ENCODE peak calls at places on chromosomes 5 and 9, in ten cellular contexts. T is A549; L is CD8-positive, alpha-beta T cell; P is lower lobe of right lung; D is pancreas; U is PC-3; J is tibial artery; W is BE2C; Q is cardiac muscle cell; V is astrocyte. A is an unnamed sample. For H3K4me1, the result is how much of the 10 kb centered on the place peaks cover.

GRCh38 chr5:173094012-173094661 is 38.0 kb downstream of the CREBRF start:
- DNase-seq in T (no peak), L (no peak), P (no peak), D (no peak), U (peak), J (no peak), W (no peak), Q (peak), V (peak), A (no peak)

GRCh38 chr5:65481635-65482271 is at the start of gene ADAMTS6:
- DNase-seq in T (peak), L (peak), P (peak), D (peak), U (peak), J (peak), W (peak), Q (peak), V (peak), A (peak)

GRCh38 chr5:103667068-103667467 is 104.5 kb upstream of the NUDT12 start:
- DNase-seq in T (peak), L (no peak), P (no peak), D (no peak), U (peak), J (no peak), W (no peak), Q (peak), V (peak), A (no peak)

GRCh38 chr9:87500491-87500890 is 2.8 kb downstream of the DAPK1 start:
- DNase-seq in T (no peak), L (no peak), P (no peak), D (no peak), U (no peak), J (no peak), W (no peak), Q (no peak), V (no peak), A (no peak)

GRCh38 chr9:91884746-91885687 is 65.0 kb downstream of the ROR2 start:
- DNase-seq in T (no peak), L (no peak), P (no peak), D (no peak), U (no peak), J (no peak), W (no peak), Q (peak), V (peak), A (peak)

GRCh38 chr5:24381861-24382460 is 262.8 kb downstream of the CDH10 start:
- DNase-seq in T (no peak), L (no peak), P (no peak), D (no peak), U (no peak), J (no peak), W (no peak), Q (no peak), V (peak), A (peak)

GRCh38 chr5:93621340-93621872 is 38.4 kb downstream of the NR2F1 start:
- DNase-seq in T (peak), L (no peak), P (peak), D (peak), U (peak), J (peak), W (peak), Q (peak), V (peak), A (peak)

GRCh38 chr5:135212361-135213033 is 178.5 kb upstream of the PITX1 start:
- DNase-seq in T (no peak), L (no peak), P (no peak), D (no peak), U (no peak), J (peak), W (no peak), Q (no peak), V (no peak), A (no peak)

GRCh38 chr5:160444407-160444806 is 22.8 kb downstream of the PTTG1 start:
- DNase-seq in T (no peak), L (no peak), P (no peak), D (no peak), U (no peak), J (no peak), W (no peak), Q (no peak), V (no peak), A (no peak)

GRCh38 chr5:7902201-7902600 is 33.3 kb downstream of the MTRR start:
- DNase-seq in T (no peak), L (no peak), P (no peak), D (no peak), U (no peak), J (no peak), W (no peak), Q (no peak), V (no peak), A (no peak)

GRCh38 chr5:7850533-7851239 is at the start of gene CFAP90:
- DNase-seq in T (no peak), L (peak), P (peak), D (peak), U (peak), J (no peak), W (peak), Q (peak), V (peak), A (peak)

GRCh38 chr5:89513299-89514044 is 630.5 kb upstream of the MEF2C start:
- DNase-seq in T (no peak), L (no peak), P (no peak), D (no peak), U (no peak), J (no peak), W (no peak), Q (no peak), V (peak), A (no peak)

GRCh38 chr5:123120197-123120596 is 31.2 kb downstream of the PRDM6 start:
- DNase-seq in T (peak), L (no peak), P (no peak), D (no peak), U (no peak), J (no peak), W (no peak), Q (peak), V (no peak), A (peak)

GRCh38 chr5:171570244-171570819 is 150.9 kb downstream of the FGF18 start:
- DNase-seq in T (no peak), L (no peak), P (no peak), D (no peak), U (no peak), J (no peak), W (no peak), Q (peak), V (no peak), A (no peak)

GRCh38 chr5:88672644-88673493 is 210.1 kb downstream of the MEF2C start:
- DNase-seq in T (no peak), L (no peak), P (no peak), D (no peak), U (no peak), J (no peak), W (no peak), Q (no peak), V (peak), A (peak)

GRCh38 chr9:124774131-124774978 is 2.6 kb upstream of the OLFML2A start:
- DNase-seq in T (peak), L (peak), P (peak), D (peak), U (peak), J (peak), W (peak), Q (peak), V (no peak), A (peak)

GRCh38 chr5:96629774-96630173 is 32.4 kb upstream of the CAST start:
- DNase-seq in T (peak), L (no peak), P (no peak), D (no peak), U (peak), J (no peak), W (no peak), Q (peak), V (peak), A (peak)

GRCh38 chr9:108473209-108474112 is 382.3 kb downstream of the ACTL7B start:
- DNase-seq in T (peak), L (no peak), P (no peak), D (no peak), U (peak), J (peak), W (no peak), Q (peak), V (peak), A (no peak)

GRCh38 chr5:94431696-94432095 is 186.7 kb downstream of the KIAA0825 start:
- DNase-seq in T (no peak), L (no peak), P (no peak), D (no peak), U (no peak), J (no peak), W (no peak), Q (peak), V (no peak), A (no peak)

GRCh38 chr9:134474058-134474370 is 147.8 kb downstream of the RXRA start:
- DNase-seq in T (no peak), L (no peak), P (no peak), D (no peak), U (no peak), J (peak), W (no peak), Q (peak), V (peak), A (no peak)

GRCh38 chr9:27414215-27414731 is 109.8 kb upstream of the IFNK start:
- DNase-seq in T (no peak), L (no peak), P (peak), D (no peak), U (no peak), J (no peak), W (no peak), Q (no peak), V (no peak), A (no peak)

GRCh38 chr5:3518576-3518975 is 77.1 kb upstream of the IRX1 start:
- DNase-seq in T (no peak), L (no peak), P (no peak), D (no peak), U (no peak), J (no peak), W (no peak), Q (no peak), V (no peak), A (no peak)
- H3K4me1 ChIP-seq in T (under half), L (under half), P (under half), D (under half), U (under half), J (under half), W (under half), Q (under half), V (under half), A (under half)

DNA sequence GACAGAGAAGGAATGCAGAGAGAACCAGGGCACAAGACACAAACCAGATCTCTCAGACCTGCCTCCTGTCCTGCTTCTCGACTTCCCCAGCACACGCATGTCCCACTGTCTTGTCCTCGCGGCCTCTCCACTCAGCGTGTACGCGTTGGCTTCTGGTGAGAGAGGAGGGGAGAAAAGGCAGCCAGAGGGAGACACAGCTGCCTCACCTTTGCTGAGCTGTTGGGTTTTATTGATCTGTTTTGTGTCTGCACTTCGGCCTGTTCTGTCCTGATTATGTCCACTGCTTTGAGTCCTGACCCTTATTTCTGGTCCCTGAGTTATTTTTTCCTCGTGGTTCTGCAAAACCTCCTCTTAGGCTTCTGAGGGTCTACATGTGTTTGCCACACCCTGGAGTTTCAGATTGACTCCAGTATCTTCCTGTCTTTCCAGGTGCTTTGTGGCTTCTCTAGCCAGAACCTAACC is 87.5 kb upstream of the AGXT2 start:
- DNase-seq in T (no peak), L (no peak), P (no peak), D (no peak), U (no peak), J (no peak), W (no peak), Q (no peak), V (no peak), A (no peak)
- TF ChIP-seq CTCF in T (no peak), L (no peak), P (no peak), D (no peak), U (no peak), J (no peak), W (no peak), Q (no peak), V (no peak), A (no peak)

DNA sequence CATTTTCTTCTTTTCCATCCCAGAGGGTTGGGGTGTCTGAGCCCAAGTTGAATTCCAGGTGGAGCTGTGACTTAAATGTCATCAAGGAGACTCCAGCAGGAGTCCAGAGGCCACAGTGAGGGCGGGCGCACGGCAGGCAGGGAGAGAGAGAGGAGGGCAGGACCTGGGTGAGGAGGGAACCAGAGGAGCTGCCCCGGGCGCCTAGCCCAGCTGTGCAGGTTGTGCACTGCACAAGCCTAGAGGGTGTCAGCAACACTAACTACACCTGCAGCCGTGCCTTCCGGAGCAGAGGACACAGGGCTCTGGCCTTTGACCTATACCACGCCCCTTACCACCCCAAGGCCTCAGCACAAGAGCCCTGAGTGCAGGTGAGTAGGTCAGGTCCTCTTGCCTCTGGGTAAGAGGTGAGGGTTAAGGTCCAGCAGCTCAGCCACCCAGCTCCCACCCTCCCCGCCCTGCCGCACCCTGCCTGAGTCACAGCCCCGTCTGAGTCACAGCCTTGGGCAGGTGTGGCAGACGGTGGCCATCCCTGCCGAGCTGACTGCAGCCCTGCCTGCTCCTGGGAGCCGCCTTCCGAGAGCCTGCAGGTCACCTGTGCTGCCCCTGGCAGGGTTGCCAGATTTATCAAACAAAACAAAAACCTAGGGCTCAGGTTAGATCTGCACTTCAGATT is 6.4 kb upstream of the AGPAT2 start:
- DNase-seq in T (peak), L (no peak), P (peak), D (peak), U (peak), J (no peak), W (no peak), Q (no peak), V (peak), A (no peak)
- H3K4me1 ChIP-seq in T (half or more), L (under half), P (half or more), D (half or more), U (under half), J (under half), W (under half), Q (under half), V (under half), A (under half)

GRCh38 chr5:45677524-45677923 is 18.7 kb downstream of the HCN1 start:
- DNase-seq in T (no peak), L (no peak), P (no peak), D (no peak), U (no peak), J (no peak), W (no peak), Q (no peak), V (no peak), A (no peak)

GRCh38 chr5:45684118-45684517 is 12.1 kb downstream of the HCN1 start:
- DNase-seq in T (no peak), L (no peak), P (no peak), D (no peak), U (no peak), J (no peak), W (no peak), Q (no peak), V (no peak), A (no peak)

GRCh38 chr5:45686620-45687019 is 9.6 kb downstream of the HCN1 start:
- DNase-seq in T (no peak), L (no peak), P (no peak), D (no peak), U (no peak), J (no peak), W (no peak), Q (no peak), V (no peak), A (no peak)

DNA sequence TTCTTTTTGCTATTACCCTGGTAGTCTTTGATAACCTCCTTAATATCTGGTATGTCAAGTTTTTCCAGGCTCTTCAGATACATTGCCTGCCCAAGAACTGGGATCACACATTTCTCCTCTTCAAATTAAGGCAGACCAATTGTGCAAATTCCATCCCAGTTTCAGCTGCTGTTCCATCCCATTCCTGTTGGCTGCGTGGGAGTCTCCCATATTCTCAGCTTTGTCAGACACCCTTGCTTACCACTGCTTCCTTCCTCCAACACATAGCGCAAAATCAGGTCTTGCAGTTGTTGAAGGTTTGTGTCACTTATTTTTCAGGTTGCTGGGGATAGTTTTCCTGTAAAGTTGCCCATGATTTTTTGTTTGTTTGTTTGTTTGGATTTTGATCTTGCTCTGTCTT is 15.2 kb downstream of the HCN1 start:
- DNase-seq in T (no peak), L (no peak), P (no peak), D (no peak), U (no peak), J (no peak), W (no peak), Q (no peak), V (no peak), A (no peak)
- TF ChIP-seq CTCF in T (no peak), L (no peak), P (no peak), D (no peak), U (no peak), J (no peak), W (no peak), Q (no peak), V (no peak), A (peak)

GRCh38 chr5:36815871-36816270 is 60.7 kb upstream of the NIPBL start:
- DNase-seq in T (no peak), L (no peak), P (no peak), D (no peak), U (no peak), J (no peak), W (no peak), Q (no peak), V (no peak), A (no peak)

GRCh38 chr5:36826694-36827093 is 49.9 kb upstream of the NIPBL start:
- DNase-seq in T (no peak), L (no peak), P (no peak), D (no peak), U (no peak), J (no peak), W (no peak), Q (no peak), V (no peak), A (no peak)

GRCh38 chr5:36820900-36821299 is 55.7 kb upstream of the NIPBL start:
- DNase-seq in T (no peak), L (no peak), P (no peak), D (no peak), U (no peak), J (no peak), W (no peak), Q (no peak), V (no peak), A (no peak)
- H3K4me1 ChIP-seq in T (under half), L (under half), P (under half), D (under half), U (under half), J (under half), W (under half), Q (under half), V (under half), A (under half)

GRCh38 chr5:163309850-163310365 is 127.5 kb upstream of the CCNG1 start:
- DNase-seq in T (no peak), L (no peak), P (no peak), D (no peak), U (no peak), J (no peak), W (no peak), Q (no peak), V (no peak), A (no peak)

GRCh38 chr5:163305655-163306054 is 131.7 kb upstream of the CCNG1 start:
- DNase-seq in T (no peak), L (no peak), P (no peak), D (no peak), U (no peak), J (no peak), W (no peak), Q (no peak), V (no peak), A (no peak)

GRCh38 chr5:163310992-163311391 is 126.4 kb upstream of the CCNG1 start:
- DNase-seq in T (no peak), L (no peak), P (no peak), D (no peak), U (no peak), J (no peak), W (no peak), Q (no peak), V (no peak), A (no peak)

DNA sequence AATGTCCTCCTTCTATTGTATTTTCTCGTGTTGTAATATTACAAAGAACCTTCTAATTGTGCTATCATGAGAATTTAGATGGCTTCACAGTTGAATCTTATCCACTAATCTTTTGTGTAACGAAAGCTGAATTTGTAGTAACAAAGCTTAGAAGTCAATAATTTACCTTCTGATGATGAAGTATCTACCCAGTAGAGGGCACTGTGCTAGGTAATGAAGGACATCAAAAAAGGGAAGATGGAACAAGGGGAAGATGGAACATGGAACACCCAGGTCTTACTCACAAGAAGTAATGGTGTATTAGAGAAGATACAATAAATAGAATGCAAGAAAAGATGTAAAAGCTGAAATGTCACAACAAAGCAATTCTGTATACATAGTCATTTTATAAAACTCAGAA is 131.0 kb upstream of the CCNG1 start:
- DNase-seq in T (no peak), L (no peak), P (no peak), D (no peak), U (peak), J (no peak), W (no peak), Q (peak), V (no peak), A (peak)
- TF ChIP-seq CTCF in T (peak), L (no peak), P (peak), D (no peak), U (peak), J (no peak), W (peak), Q (peak), V (no peak), A (peak)

GRCh38 chr5:143006511-143006910 is 236.3 kb downstream of the ARHGAP26 start:
- DNase-seq in T (no peak), L (no peak), P (no peak), D (no peak), U (no peak), J (peak), W (no peak), Q (no peak), V (no peak), A (no peak)

GRCh38 chr5:143011621-143012020 is 241.4 kb downstream of the ARHGAP26 start:
- DNase-seq in T (no peak), L (no peak), P (no peak), D (no peak), U (no peak), J (no peak), W (no peak), Q (peak), V (peak), A (no peak)

GRCh38 chr5:143010335-143010734 is 240.2 kb downstream of the ARHGAP26 start:
- DNase-seq in T (no peak), L (no peak), P (no peak), D (no peak), U (no peak), J (no peak), W (no peak), Q (no peak), V (peak), A (no peak)

GRCh38 chr5:143008809-143009521 is 238.8 kb downstream of the ARHGAP26 start:
- DNase-seq in T (no peak), L (peak), P (peak), D (no peak), U (peak), J (no peak), W (no peak), Q (peak), V (peak), A (no peak)

DNA sequence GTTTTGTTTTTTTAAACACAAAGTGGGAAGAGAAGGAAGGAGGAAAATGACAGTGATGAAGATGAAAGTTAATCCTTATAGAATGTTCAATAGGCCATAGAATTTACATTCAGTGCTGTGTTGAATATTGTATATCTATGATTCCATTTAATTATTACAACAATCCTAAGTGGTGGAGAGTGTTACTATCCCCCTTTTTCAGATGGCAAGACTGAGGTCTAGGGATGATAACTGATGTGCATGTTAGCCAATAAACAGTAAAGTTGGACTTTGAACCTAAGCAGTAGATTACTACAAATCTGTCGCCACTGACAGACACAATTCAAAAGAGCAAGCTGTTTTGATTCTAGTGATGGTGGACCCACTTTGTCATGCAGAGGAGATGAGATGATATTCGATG is 237.9 kb downstream of the ARHGAP26 start:
- DNase-seq in T (no peak), L (no peak), P (no peak), D (no peak), U (no peak), J (no peak), W (no peak), Q (no peak), V (no peak), A (no peak)
- H3K4me1 ChIP-seq in T (under half), L (under half), P (half or more), D (under half), U (under half), J (under half), W (under half), Q (under half), V (under half), A (under half)

A was measured in neural progenitor cell.